ENCODE peak calls at places on chromosome 5, in seven cellular contexts. One of them, this sample, is unnamed.

GRCh38 chr5:178312900-178313299 is 80.3 kb upstream of the PHYKPL start:
- DNase-seq in H1: no peak
- DNase-seq in SK-N-SH: no peak
- DNase-seq in HepG2: no peak
- DNase-seq in GM12878: no peak
- DNase-seq in K562: no peak
- DNase-seq in HCT116: no peak
- DNase-seq in this sample: peak

GRCh38 chr5:72156921-72157320 is 49.6 kb downstream of the MAP1B start:
- DNase-seq in K562: no peak
- DNase-seq in HCT116: no peak
- DNase-seq in GM12878: no peak
- DNase-seq in SK-N-SH: no peak
- DNase-seq in H1: no peak
- DNase-seq in HepG2: no peak
- DNase-seq in this sample: no peak

GRCh38 chr5:161846731-161847130 is 1.2 kb upstream of the GABRA1 start:
- DNase-seq in SK-N-SH: no peak
- DNase-seq in K562: no peak
- DNase-seq in HepG2: no peak
- DNase-seq in GM12878: no peak
- DNase-seq in H1: peak
- DNase-seq in HCT116: no peak
- DNase-seq in this sample: peak

GRCh38 chr5:90408571-90409317 is 812 bp downstream of the CETN3 start:
- DNase-seq in SK-N-SH: peak
- DNase-seq in HCT116: no peak
- DNase-seq in GM12878: peak
- DNase-seq in K562: peak
- DNase-seq in HepG2: peak
- DNase-seq in H1: no peak
- DNase-seq in this sample: peak

GRCh38 chr5:15791274-15791673 is 291.3 kb downstream of the FBXL7 start:
- DNase-seq in H1: no peak
- DNase-seq in HepG2: no peak
- DNase-seq in K562: no peak
- DNase-seq in HCT116: no peak
- DNase-seq in SK-N-SH: peak
- DNase-seq in GM12878: no peak
- DNase-seq in this sample: peak

GRCh38 chr5:176529824-176530195 is 7.4 kb downstream of the RNF44 start:
- DNase-seq in SK-N-SH: no peak
- DNase-seq in HepG2: no peak
- DNase-seq in GM12878: no peak
- DNase-seq in HCT116: no peak
- DNase-seq in H1: no peak
- DNase-seq in K562: no peak
- DNase-seq in this sample: no peak

GRCh38 chr5:40436535-40437237 is 243.0 kb upstream of the PTGER4 start:
- DNase-seq in SK-N-SH: no peak
- DNase-seq in H1: no peak
- DNase-seq in K562: no peak
- DNase-seq in HCT116: no peak
- DNase-seq in GM12878: no peak
- DNase-seq in HepG2: no peak
- DNase-seq in this sample: no peak

GRCh38 chr5:149900390-149900789 is 44.2 kb downstream of the PDE6A start:
- DNase-seq in H1: no peak
- DNase-seq in GM12878: no peak
- DNase-seq in HCT116: no peak
- DNase-seq in K562: no peak
- DNase-seq in HepG2: no peak
- DNase-seq in SK-N-SH: no peak
- DNase-seq in this sample: no peak

GRCh38 chr5:92147263-92147662 is 764.1 kb upstream of the ARRDC3 start:
- DNase-seq in HepG2: no peak
- DNase-seq in GM12878: no peak
- DNase-seq in K562: no peak
- DNase-seq in H1: no peak
- DNase-seq in SK-N-SH: no peak
- DNase-seq in HCT116: no peak
- DNase-seq in this sample: no peak

GRCh38 chr5:22372376-22372775 is 480.8 kb downstream of the CDH12 start:
- DNase-seq in HCT116: no peak
- DNase-seq in SK-N-SH: no peak
- DNase-seq in GM12878: no peak
- DNase-seq in K562: no peak
- DNase-seq in HepG2: no peak
- DNase-seq in H1: no peak
- DNase-seq in this sample: no peak

GRCh38 chr5:74446673-74447337 is 193.7 kb downstream of the ENC1 start:
- DNase-seq in GM12878: no peak
- DNase-seq in SK-N-SH: no peak
- DNase-seq in HepG2: no peak
- DNase-seq in HCT116: no peak
- DNase-seq in H1: no peak
- DNase-seq in K562: no peak
- DNase-seq in this sample: no peak

GRCh38 chr5:28077291-28078240 is 1039.2 kb upstream of the CDH9 start:
- DNase-seq in K562: no peak
- DNase-seq in HCT116: no peak
- DNase-seq in SK-N-SH: no peak
- DNase-seq in HepG2: no peak
- DNase-seq in H1: no peak
- DNase-seq in GM12878: no peak
- DNase-seq in this sample: no peak

GRCh38 chr5:128736567-128736966 is 198.5 kb upstream of the FBN2 start:
- DNase-seq in SK-N-SH: no peak
- DNase-seq in HepG2: no peak
- DNase-seq in HCT116: peak
- DNase-seq in H1: no peak
- DNase-seq in GM12878: no peak
- DNase-seq in K562: no peak
- DNase-seq in this sample: no peak

GRCh38 chr5:90878549-90879196 is 320.1 kb downstream of the ADGRV1 start:
- DNase-seq in K562: no peak
- DNase-seq in GM12878: no peak
- DNase-seq in HepG2: no peak
- DNase-seq in H1: no peak
- DNase-seq in HCT116: no peak
- DNase-seq in SK-N-SH: no peak
- DNase-seq in this sample: no peak

GRCh38 chr5:149215478-149216042 is 56.1 kb upstream of the AFAP1L1 start:
- DNase-seq in K562: no peak
- DNase-seq in GM12878: no peak
- DNase-seq in HCT116: no peak
- DNase-seq in HepG2: no peak
- DNase-seq in SK-N-SH: no peak
- DNase-seq in H1: no peak
- DNase-seq in this sample: no peak

GRCh38 chr5:59923465-59923864 is 29.9 kb upstream of the PDE4D start:
- DNase-seq in GM12878: no peak
- DNase-seq in HCT116: no peak
- DNase-seq in K562: no peak
- DNase-seq in HepG2: no peak
- DNase-seq in SK-N-SH: no peak
- DNase-seq in H1: no peak
- DNase-seq in this sample: no peak

GRCh38 chr5:31021181-31021624 is 172.3 kb upstream of the CDH6 start:
- DNase-seq in HepG2: no peak
- DNase-seq in HCT116: no peak
- DNase-seq in H1: no peak
- DNase-seq in SK-N-SH: no peak
- DNase-seq in K562: no peak
- DNase-seq in GM12878: no peak
- DNase-seq in this sample: no peak

GRCh38 chr5:36478646-36479307 is 127.6 kb upstream of the SLC1A3 start:
- DNase-seq in GM12878: no peak
- DNase-seq in H1: no peak
- DNase-seq in HepG2: no peak
- DNase-seq in SK-N-SH: no peak
- DNase-seq in K562: no peak
- DNase-seq in HCT116: no peak
- DNase-seq in this sample: no peak

GRCh38 chr5:83856898-83857297 is 136.2 kb upstream of the HAPLN1 start:
- DNase-seq in HepG2: no peak
- DNase-seq in SK-N-SH: no peak
- DNase-seq in H1: no peak
- DNase-seq in GM12878: no peak
- DNase-seq in K562: no peak
- DNase-seq in HCT116: no peak
- DNase-seq in this sample: no peak

GRCh38 chr5:40559306-40559705 is 120.4 kb upstream of the PTGER4 start:
- DNase-seq in HepG2: no peak
- DNase-seq in GM12878: no peak
- DNase-seq in HCT116: no peak
- DNase-seq in H1: no peak
- DNase-seq in SK-N-SH: no peak
- DNase-seq in K562: no peak
- DNase-seq in this sample: no peak

GRCh38 chr5:116133281-116133680 is 48.5 kb downstream of the COMMD10 start:
- DNase-seq in H1: no peak
- DNase-seq in K562: no peak
- DNase-seq in HepG2: no peak
- DNase-seq in GM12878: no peak
- DNase-seq in HCT116: no peak
- DNase-seq in SK-N-SH: no peak
- DNase-seq in this sample: no peak

GRCh38 chr5:59725393-59725768 is 168.1 kb downstream of the PDE4D start:
- DNase-seq in H1: no peak
- DNase-seq in HCT116: no peak
- DNase-seq in SK-N-SH: no peak
- DNase-seq in GM12878: no peak
- DNase-seq in K562: no peak
- DNase-seq in HepG2: no peak
- DNase-seq in this sample: no peak

GRCh38 chr5:172906436-172906835 is 52.8 kb upstream of the RPL26L1 start:
- DNase-seq in K562: no peak
- DNase-seq in GM12878: peak
- DNase-seq in HepG2: no peak
- DNase-seq in SK-N-SH: no peak
- DNase-seq in H1: no peak
- DNase-seq in HCT116: no peak
- DNase-seq in this sample: no peak

GRCh38 chr5:93189707-93190120 is 391.3 kb downstream of the NR2F1-AS1 start:
- DNase-seq in HepG2: peak
- DNase-seq in K562: no peak
- DNase-seq in SK-N-SH: no peak
- DNase-seq in GM12878: no peak
- DNase-seq in H1: no peak
- DNase-seq in HCT116: peak
- DNase-seq in this sample: no peak

GRCh38 chr5:137148656-137149055 is 350.5 kb downstream of the SPOCK1 start:
- DNase-seq in SK-N-SH: no peak
- DNase-seq in GM12878: no peak
- DNase-seq in H1: no peak
- DNase-seq in HepG2: no peak
- DNase-seq in HCT116: no peak
- DNase-seq in K562: no peak
- DNase-seq in this sample: no peak
- TF ChIP-seq JUND in SK-N-SH: no peak
- TF ChIP-seq JUND in GM12878: no peak
- TF ChIP-seq JUND in H1: no peak
- TF ChIP-seq JUND in HepG2: no peak
- TF ChIP-seq JUND in HCT116: no peak
- TF ChIP-seq JUND in K562: no peak
- TF ChIP-seq JUND in this sample: no peak

GRCh38 chr5:147835386-147835798 is 3.9 kb upstream of the SPINK1 start:
- DNase-seq in H1: no peak
- DNase-seq in GM12878: no peak
- DNase-seq in HCT116: no peak
- DNase-seq in HepG2: peak
- DNase-seq in K562: no peak
- DNase-seq in SK-N-SH: no peak
- DNase-seq in this sample: peak
- TF ChIP-seq JUND in H1: no peak
- TF ChIP-seq JUND in GM12878: no peak
- TF ChIP-seq JUND in HCT116: no peak
- TF ChIP-seq JUND in HepG2: peak
- TF ChIP-seq JUND in K562: no peak
- TF ChIP-seq JUND in SK-N-SH: no peak
- TF ChIP-seq JUND in this sample: no peak

GRCh38 chr5:766666-767431 is 17.7 kb downstream of the ZDHHC11B start:
- DNase-seq in SK-N-SH: peak
- DNase-seq in GM12878: no peak
- DNase-seq in H1: peak
- DNase-seq in K562: no peak
- DNase-seq in HepG2: no peak
- DNase-seq in HCT116: no peak
- DNase-seq in this sample: peak
- TF ChIP-seq JUND in SK-N-SH: no peak
- TF ChIP-seq JUND in GM12878: no peak
- TF ChIP-seq JUND in H1: no peak
- TF ChIP-seq JUND in K562: no peak
- TF ChIP-seq JUND in HepG2: no peak
- TF ChIP-seq JUND in HCT116: no peak
- TF ChIP-seq JUND in this sample: no peak

GRCh38 chr5:122192477-122192876 is 63.1 kb downstream of the ZNF474 start:
- DNase-seq in HCT116: no peak
- DNase-seq in H1: no peak
- DNase-seq in GM12878: no peak
- DNase-seq in SK-N-SH: no peak
- DNase-seq in HepG2: no peak
- DNase-seq in K562: no peak
- DNase-seq in this sample: no peak

GRCh38 chr5:122200894-122201293 is 71.5 kb downstream of the ZNF474 start:
- DNase-seq in HCT116: no peak
- DNase-seq in SK-N-SH: no peak
- DNase-seq in GM12878: no peak
- DNase-seq in H1: no peak
- DNase-seq in K562: no peak
- DNase-seq in HepG2: no peak
- DNase-seq in this sample: no peak

GRCh38 chr5:122200456-122200855 is 71.1 kb downstream of the ZNF474 start:
- DNase-seq in H1: no peak
- DNase-seq in HCT116: no peak
- DNase-seq in HepG2: no peak
- DNase-seq in SK-N-SH: no peak
- DNase-seq in GM12878: no peak
- DNase-seq in K562: no peak
- DNase-seq in this sample: no peak

GRCh38 chr5:122192883-122193496 is 63.6 kb downstream of the ZNF474 start:
- DNase-seq in HepG2: peak
- DNase-seq in K562: peak
- DNase-seq in GM12878: peak
- DNase-seq in SK-N-SH: peak
- DNase-seq in H1: no peak
- DNase-seq in HCT116: peak
- DNase-seq in this sample: peak

DNA sequence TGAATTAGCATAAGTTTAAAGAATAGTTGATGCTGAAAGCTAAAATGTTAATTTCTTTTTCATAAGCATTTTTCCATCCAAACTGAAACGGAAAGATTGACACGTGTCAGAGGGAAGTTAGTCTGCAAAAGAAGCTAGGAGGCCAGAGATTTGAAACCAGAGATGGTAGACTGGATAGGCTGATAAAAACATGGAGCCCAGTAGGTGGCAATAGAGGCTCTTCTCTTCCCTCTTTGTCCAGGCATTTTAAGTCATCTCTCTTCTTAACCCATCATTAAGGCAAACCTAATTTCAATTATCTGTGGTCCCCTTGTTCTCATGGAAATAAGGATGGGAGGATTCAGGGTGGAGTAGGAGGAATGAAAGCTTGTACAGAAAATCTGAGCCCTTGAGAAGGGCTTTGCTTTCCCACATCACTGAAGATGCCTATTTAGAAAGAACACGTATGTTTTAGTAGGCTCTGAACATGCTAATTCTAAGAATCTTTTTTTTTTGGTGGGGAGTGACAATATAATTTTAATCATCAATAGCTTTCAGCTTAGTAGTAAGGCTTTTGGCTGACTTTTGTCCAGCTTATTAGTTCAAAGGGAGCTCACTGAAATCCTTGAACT is 66.5 kb downstream of the ZNF474 start:
- DNase-seq in SK-N-SH: peak
- DNase-seq in H1: peak
- DNase-seq in HCT116: peak
- DNase-seq in K562: peak
- DNase-seq in HepG2: peak
- DNase-seq in GM12878: no peak
- DNase-seq in this sample: peak
- TF ChIP-seq JUND in SK-N-SH: no peak
- TF ChIP-seq JUND in H1: no peak
- TF ChIP-seq JUND in HCT116: no peak
- TF ChIP-seq JUND in K562: no peak
- TF ChIP-seq JUND in HepG2: no peak
- TF ChIP-seq JUND in GM12878: no peak
- TF ChIP-seq JUND in this sample: no peak

This sample was measured in T47D.